ENCODE peak calls at places on chromosome 10, in four cellular contexts. A is lung microvascular endothelial cell; R is NCI-H2107; M is stimulated activated CD4-positive, alpha-beta T cell treated with anti-CD3 and anti-CD28 coated beads, Interleukin-15, amount 100 ng/mL, for 1 hour. O is an unnamed sample.

GRCh38 chr10:61882621-61883375 is 18.7 kb upstream of the ARID5B start:
- DNase-seq in A (no peak), R (no peak), M (peak), O (no peak)

GRCh38 chr10:43259981-43260761 is 6.7 kb downstream of the RASGEF1A start:
- DNase-seq in R (no peak), M (no peak), A (peak), O (no peak)

GRCh38 chr10:1324914-1325313 is 268.7 kb downstream of the WDR37 start:
- DNase-seq in R (no peak), M (no peak), A (no peak), O (no peak)

GRCh38 chr10:73956476-73957338 is 41.2 kb upstream of the VCL start:
- DNase-seq in A (peak), M (no peak), R (no peak), O (no peak)

GRCh38 chr10:106537866-106538265 is 626.6 kb downstream of the SORCS1 start:
- DNase-seq in A (no peak), M (no peak), R (no peak), O (no peak)

GRCh38 chr10:5932345-5932744 is 42.3 kb downstream of the FBH1 start:
- DNase-seq in M (no peak), R (no peak), A (no peak), O (no peak)

GRCh38 chr10:119807960-119808697 is 64.5 kb downstream of the MCMBP start:
- DNase-seq in M (no peak), R (no peak), A (peak), O (no peak)

GRCh38 chr10:133141144-133141962 is 18.7 kb upstream of the KNDC1 start:
- DNase-seq in R (no peak), M (no peak), A (no peak), O (no peak)

GRCh38 chr10:74825371-74826141 is 844 bp upstream of the KAT6B start:
- DNase-seq in R (peak), M (peak), A (no peak), O (peak)

GRCh38 chr10:107656932-107657331 is 492.4 kb upstream of the SORCS1 start:
- DNase-seq in A (no peak), R (no peak), M (no peak), O (no peak)

GRCh38 chr10:69575164-69575722 is 2.0 kb upstream of the NEUROG3 start:
- DNase-seq in M (no peak), A (no peak), R (no peak), O (no peak)

GRCh38 chr10:30436200-30436599 is 2.2 kb downstream of the MAP3K8 start:
- DNase-seq in A (peak), M (no peak), R (no peak), O (peak)